ENCODE peak calls at places on chromosome 9, in seven cellular contexts. N, P, R, M, U, F and B are unnamed samples.

GRCh38 chr9:77601476-77602056 is 46.6 kb downstream of the GNA14 start:
- DNase-seq in M (no peak), F (no peak), P (no peak), R (no peak), N (no peak), U (no peak), B (peak; percentile 19)

GRCh38 chr9:74519419-74519818 is 22.3 kb downstream of the RORB start:
- DNase-seq in M (no peak), U (no peak), F (no peak), P (no peak), R (no peak), N (no peak), B (no peak)

GRCh38 chr9:4192450-4192849 is 107.4 kb downstream of the GLIS3 start:
- DNase-seq in M (no peak), F (no peak), P (no peak), R (no peak), U (no peak), N (no peak), B (no peak)

GRCh38 chr9:123795336-123795735 is 134.6 kb downstream of the DENND1A start:
- DNase-seq in R (peak; percentile 51), F (no peak), U (no peak), P (no peak), M (no peak), N (no peak), B (no peak)

GRCh38 chr9:121269030-121269887 is 1.3 kb downstream of the GSN start:
- DNase-seq in M (no peak), U (peak; percentile 40), N (no peak), F (no peak), R (no peak), P (no peak), B (no peak)

GRCh38 chr9:274101-274500 is 59.4 kb downstream of the DOCK8 start:
- DNase-seq in M (no peak), U (no peak), P (no peak), N (no peak), R (no peak), F (no peak), B (no peak)

GRCh38 chr9:84230355-84231136 is 110.0 kb downstream of the SLC28A3 start:
- DNase-seq in N (no peak), U (no peak), F (no peak), M (no peak), R (peak; percentile 10), P (no peak), B (no peak)

GRCh38 chr9:27368317-27368985 is 71.5 kb upstream of the EQTN start:
- DNase-seq in U (no peak), P (no peak), N (no peak), R (no peak), M (no peak), F (no peak), B (no peak)

GRCh38 chr9:13269589-13270452 is 9.7 kb downstream of the MPDZ start:
- DNase-seq in P (no peak), U (peak; percentile 27), R (no peak), N (no peak), F (no peak), M (no peak), B (no peak)

GRCh38 chr9:98603821-98604383 is 104.8 kb downstream of the GABBR2 start:
- DNase-seq in N (no peak), P (no peak), F (no peak), R (peak; percentile 63), U (no peak), M (no peak), B (no peak)
- TF ChIP-seq RFX5 in N (no peak), P (no peak), F (no peak), R (no peak), U (no peak), M (no peak), B (no peak)

GRCh38 chr9:129776938-129777768 is 24.3 kb upstream of the PTGES start:
- DNase-seq in N (peak; percentile 67), R (peak; percentile 100), F (no peak), P (peak; percentile 99), U (peak; percentile 96), M (no peak), B (peak; percentile 45)
- TF ChIP-seq RFX5 in N (no peak), R (no peak), F (no peak), P (peak; percentile 65), U (no peak), M (no peak), B (no peak)

DNA sequence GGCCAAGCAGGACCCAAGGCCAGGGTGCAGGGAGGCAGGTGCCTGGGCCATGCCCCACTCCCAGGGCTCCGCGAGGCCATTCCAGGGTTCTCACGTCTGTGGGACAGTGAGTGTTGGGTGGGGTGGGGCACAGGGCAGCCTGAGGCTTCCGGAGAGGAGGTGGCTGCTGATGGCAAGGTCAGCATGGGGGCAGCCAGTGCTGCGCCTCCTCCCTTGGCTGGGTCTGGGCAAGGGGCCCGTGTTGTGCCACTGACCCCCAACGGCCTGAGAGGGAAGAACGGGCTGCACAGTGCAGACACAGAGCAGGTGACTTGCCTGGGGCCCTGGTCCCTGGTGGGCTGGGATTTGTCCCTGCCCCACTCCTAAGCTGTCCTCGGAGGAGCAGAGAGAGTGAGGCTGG is 82.1 kb downstream of the RXRA start:
- DNase-seq in M (no peak), F (no peak), R (no peak), N (no peak), U (no peak), P (no peak), B (peak; percentile 79)
- TF ChIP-seq RFX5 in M (no peak), F (no peak), R (no peak), N (no peak), U (no peak), P (no peak), B (no peak)

DNA sequence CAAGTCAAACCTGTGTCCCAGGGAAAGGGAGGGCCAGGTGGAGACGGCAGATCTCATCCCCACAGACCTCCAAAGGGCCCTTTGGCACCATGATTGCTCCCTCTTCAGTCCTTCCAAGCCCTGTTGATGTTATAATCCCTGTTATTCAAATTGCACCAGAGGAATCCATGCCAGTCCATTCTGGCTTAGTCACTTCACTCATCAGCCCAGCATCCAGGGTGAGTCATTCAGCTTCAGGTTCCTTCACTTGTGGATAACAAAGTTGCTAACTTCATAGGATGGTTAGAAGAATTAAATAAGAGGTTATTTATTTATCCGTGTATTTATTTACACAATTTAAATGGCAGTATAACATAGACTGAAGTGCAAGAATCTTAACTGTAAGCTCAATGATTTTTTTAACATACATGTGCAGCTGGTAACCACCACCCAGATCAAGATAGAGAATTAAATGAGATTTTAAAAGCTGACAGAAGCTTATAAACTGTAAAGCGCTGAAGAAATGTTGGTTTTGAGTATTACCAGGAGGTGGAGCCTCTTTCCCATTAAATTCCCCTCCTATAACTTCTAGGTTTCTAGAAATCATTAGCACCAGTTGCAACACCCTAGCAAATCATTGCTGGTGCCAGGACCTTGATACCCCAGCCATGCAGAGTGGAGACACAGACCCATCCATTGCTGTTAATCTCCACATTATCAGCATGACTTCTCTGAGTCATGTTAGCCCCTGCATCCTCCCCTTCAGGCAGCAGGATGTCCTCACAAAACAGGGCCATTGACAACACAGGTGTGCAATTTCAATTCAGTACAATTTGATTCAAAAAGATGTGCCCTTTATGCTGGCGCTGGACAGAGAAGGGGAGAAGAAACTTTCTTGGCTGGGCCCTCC is 77.4 kb downstream of the SEC61B start:
- DNase-seq in U (no peak), N (peak; percentile 7), M (no peak), R (peak; percentile 83), P (no peak), F (no peak), B (peak; percentile 68)
- TF ChIP-seq RFX5 in U (no peak), N (no peak), M (no peak), R (no peak), P (no peak), F (no peak), B (no peak)

GRCh38 chr9:136117291-136118060 is 1.2 kb downstream of the TMEM250 start:
- DNase-seq in M (no peak), P (no peak), U (no peak), N (peak; percentile 61), F (no peak), R (no peak), B (peak; percentile 59)
- TF ChIP-seq RFX5 in M (no peak), P (no peak), U (no peak), N (no peak), F (no peak), R (no peak), B (no peak)

GRCh38 chr9:130865921-130866320 is 30.7 kb downstream of the QRFP start:
- DNase-seq in U (no peak), N (no peak), P (no peak), M (no peak), R (no peak), F (no peak), B (no peak)

GRCh38 chr9:130867556-130867955 is 29.1 kb downstream of the QRFP start:
- DNase-seq in F (no peak), N (no peak), M (no peak), U (no peak), P (no peak), R (no peak), B (no peak)

GRCh38 chr9:130868230-130868629 is 28.4 kb downstream of the QRFP start:
- DNase-seq in N (no peak), F (no peak), P (no peak), R (no peak), M (no peak), U (no peak), B (peak; percentile 69)

GRCh38 chr9:130864541-130864940 is 29.5 kb downstream of the ABL1 start:
- DNase-seq in F (no peak), U (no peak), N (no peak), P (no peak), R (no peak), M (no peak), B (no peak)

GRCh38 chr9:130866474-130866965 is 30.1 kb downstream of the QRFP start:
- DNase-seq in P (peak; percentile 79), R (peak; percentile 89), U (peak; percentile 100), N (peak; percentile 89), M (peak; percentile 17), F (peak; percentile 85), B (peak; percentile 79)
- TF ChIP-seq RFX5 in P (no peak), R (no peak), U (no peak), N (no peak), M (no peak), F (no peak), B (peak; percentile 40)